ENCODE peak calls at places on chromosome 2, in ten cellular contexts. One of them, this sample, is unnamed.

GRCh38 chr2:150076281-150076680 is 411.2 kb downstream of the RND3 start:
- DNase-seq in lower leg skin: no peak
- DNase-seq in chondrocyte: no peak
- DNase-seq in activated CD4-positive, CD25-positive, alpha-beta regulatory T cell treated with anti-CD3 and anti-CD28 coated beads, Interleukin-2, amount 50 U/mL, for 72 hours: no peak
- DNase-seq in neural progenitor cell: no peak
- DNase-seq in GM23248: peak
- DNase-seq in left cardiac atrium: no peak
- DNase-seq in SW480: no peak
- DNase-seq in upper lobe of right lung: no peak
- DNase-seq in GM19239: no peak
- DNase-seq in this sample: no peak

GRCh38 chr2:14420851-14421250 is 211.7 kb upstream of the LRATD1 start:
- DNase-seq in lower leg skin: no peak
- DNase-seq in chondrocyte: no peak
- DNase-seq in activated CD4-positive, CD25-positive, alpha-beta regulatory T cell treated with anti-CD3 and anti-CD28 coated beads, Interleukin-2, amount 50 U/mL, for 72 hours: no peak
- DNase-seq in neural progenitor cell: no peak
- DNase-seq in GM23248: peak
- DNase-seq in left cardiac atrium: no peak
- DNase-seq in SW480: peak
- DNase-seq in upper lobe of right lung: no peak
- DNase-seq in GM19239: no peak
- DNase-seq in this sample: no peak

GRCh38 chr2:152693033-152693432 is 24.2 kb downstream of the PRPF40A start:
- DNase-seq in lower leg skin: no peak
- DNase-seq in chondrocyte: no peak
- DNase-seq in activated CD4-positive, CD25-positive, alpha-beta regulatory T cell treated with anti-CD3 and anti-CD28 coated beads, Interleukin-2, amount 50 U/mL, for 72 hours: no peak
- DNase-seq in neural progenitor cell: no peak
- DNase-seq in GM23248: no peak
- DNase-seq in left cardiac atrium: no peak
- DNase-seq in SW480: no peak
- DNase-seq in upper lobe of right lung: no peak
- DNase-seq in GM19239: no peak
- DNase-seq in this sample: no peak

GRCh38 chr2:18435425-18436037 is 124.9 kb downstream of the RDH14 start:
- DNase-seq in lower leg skin: no peak
- DNase-seq in chondrocyte: no peak
- DNase-seq in activated CD4-positive, CD25-positive, alpha-beta regulatory T cell treated with anti-CD3 and anti-CD28 coated beads, Interleukin-2, amount 50 U/mL, for 72 hours: no peak
- DNase-seq in neural progenitor cell: peak
- DNase-seq in GM23248: peak
- DNase-seq in left cardiac atrium: no peak
- DNase-seq in SW480: peak
- DNase-seq in upper lobe of right lung: no peak
- DNase-seq in GM19239: no peak
- DNase-seq in this sample: no peak

GRCh38 chr2:130785466-130786055 is 30.2 kb downstream of the AMER3 start:
- DNase-seq in lower leg skin: no peak
- DNase-seq in chondrocyte: no peak
- DNase-seq in activated CD4-positive, CD25-positive, alpha-beta regulatory T cell treated with anti-CD3 and anti-CD28 coated beads, Interleukin-2, amount 50 U/mL, for 72 hours: no peak
- DNase-seq in neural progenitor cell: no peak
- DNase-seq in GM23248: no peak
- DNase-seq in left cardiac atrium: no peak
- DNase-seq in SW480: no peak
- DNase-seq in upper lobe of right lung: no peak
- DNase-seq in GM19239: no peak
- DNase-seq in this sample: no peak

GRCh38 chr2:43877782-43878464 is 39.2 kb downstream of the ABCG8 start:
- DNase-seq in lower leg skin: peak
- DNase-seq in chondrocyte: no peak
- DNase-seq in activated CD4-positive, CD25-positive, alpha-beta regulatory T cell treated with anti-CD3 and anti-CD28 coated beads, Interleukin-2, amount 50 U/mL, for 72 hours: peak
- DNase-seq in neural progenitor cell: peak
- DNase-seq in GM23248: peak
- DNase-seq in left cardiac atrium: peak
- DNase-seq in SW480: peak
- DNase-seq in upper lobe of right lung: no peak
- DNase-seq in GM19239: peak
- DNase-seq in this sample: peak

GRCh38 chr2:204343685-204344084 is 201.6 kb upstream of the PARD3B start:
- DNase-seq in lower leg skin: no peak
- DNase-seq in chondrocyte: no peak
- DNase-seq in activated CD4-positive, CD25-positive, alpha-beta regulatory T cell treated with anti-CD3 and anti-CD28 coated beads, Interleukin-2, amount 50 U/mL, for 72 hours: no peak
- DNase-seq in neural progenitor cell: no peak
- DNase-seq in GM23248: no peak
- DNase-seq in left cardiac atrium: no peak
- DNase-seq in SW480: no peak
- DNase-seq in upper lobe of right lung: no peak
- DNase-seq in GM19239: no peak
- DNase-seq in this sample: no peak

GRCh38 chr2:168424112-168424951 is 31.7 kb upstream of the CERS6 start:
- DNase-seq in lower leg skin: no peak
- DNase-seq in chondrocyte: no peak
- DNase-seq in activated CD4-positive, CD25-positive, alpha-beta regulatory T cell treated with anti-CD3 and anti-CD28 coated beads, Interleukin-2, amount 50 U/mL, for 72 hours: no peak
- DNase-seq in neural progenitor cell: no peak
- DNase-seq in GM23248: no peak
- DNase-seq in left cardiac atrium: no peak
- DNase-seq in SW480: no peak
- DNase-seq in upper lobe of right lung: no peak
- DNase-seq in GM19239: no peak
- DNase-seq in this sample: no peak